ENCODE peak calls at places on chromosomes 3 and 15, in nine cellular contexts. J is lower leg skin, X is mesenchymal stem cell, E is GM12864, R is foreskin fibroblast, T is psoas muscle, A is HAP-1, D is aorta, V is WERI-Rb-1. B is an unnamed sample.

GRCh38 chr3:55629432-55629831 is 142.3 kb upstream of the WNT5A start:
- DNase-seq in X (peak; percentile 32), T (no peak), E (no peak), R (no peak), D (no peak), V (no peak), A (no peak), J (no peak), B (no peak)

GRCh38 chr3:148697311-148698189 is at the start of gene AGTR1:
- DNase-seq in V (peak; percentile 55), A (peak; percentile 38), X (peak; percentile 42), R (peak; percentile 34), E (no peak), J (peak; percentile 96), D (peak; percentile 69), T (peak; percentile 91), B (no peak)

GRCh38 chr15:101306341-101307047 is 11.4 kb upstream of the SNRPA1 start:
- DNase-seq in V (no peak), T (no peak), J (peak; percentile 79), A (no peak), E (no peak), R (no peak), D (no peak), X (no peak), B (no peak)

GRCh38 chr15:57647071-57647790 is 55.5 kb downstream of the MYZAP start:
- DNase-seq in E (no peak), X (no peak), T (no peak), D (no peak), J (no peak), R (no peak), V (no peak), A (no peak), B (no peak)

GRCh38 chr3:4846529-4846928 is 132.7 kb upstream of the BHLHE40 start:
- DNase-seq in D (no peak), X (no peak), R (no peak), V (no peak), E (no peak), T (no peak), J (no peak), A (no peak), B (no peak)

GRCh38 chr3:112813723-112814171 is 32.9 kb downstream of the CD200R1L start:
- DNase-seq in V (no peak), E (peak; percentile 65), X (peak; percentile 85), A (no peak), T (no peak), R (no peak), D (peak; percentile 65), J (no peak), B (no peak)

GRCh38 chr3:60514085-60514649 is 737.1 kb downstream of the FHIT start:
- DNase-seq in A (no peak), E (no peak), T (peak; percentile 48), J (no peak), D (no peak), V (no peak), R (no peak), X (no peak), B (no peak)

GRCh38 chr3:53140575-53141467 is 10.6 kb upstream of the RFT1 start:
- DNase-seq in E (no peak), A (no peak), D (no peak), V (no peak), J (no peak), T (no peak), R (peak; percentile 63), X (peak; percentile 52), B (peak; percentile 47)

GRCh38 chr15:99296386-99296785 is 45.1 kb downstream of the LRRC28 start:
- DNase-seq in E (no peak), V (no peak), X (no peak), T (no peak), R (no peak), D (no peak), J (no peak), A (no peak), B (no peak)

GRCh38 chr3:63955830-63956545 is 43.8 kb upstream of the SCAANT1 start:
- DNase-seq in V (no peak), D (no peak), E (no peak), J (no peak), T (no peak), X (no peak), R (no peak), A (no peak), B (no peak)

GRCh38 chr3:48505146-48505545 is 1.2 kb upstream of the SHISA5 start:
- DNase-seq in J (no peak), D (no peak), E (no peak), X (no peak), R (no peak), V (no peak), A (no peak), T (no peak), B (no peak)

GRCh38 chr15:93232840-93233239 is 143.8 kb upstream of the RGMA start:
- DNase-seq in A (no peak), V (no peak), R (no peak), T (no peak), D (no peak), E (no peak), J (no peak), X (no peak), B (no peak)

GRCh38 chr3:182704926-182705325 is 88.4 kb upstream of the ATP11B start:
- DNase-seq in A (no peak), D (no peak), R (no peak), X (no peak), V (peak; percentile 19), J (no peak), T (no peak), E (no peak), B (no peak)

GRCh38 chr15:67406257-67406861 is 114.6 kb upstream of the C15orf61 start:
- DNase-seq in D (no peak), V (no peak), R (no peak), X (peak; percentile 32), E (no peak), J (no peak), T (no peak), A (no peak), B (no peak)

GRCh38 chr15:67100808-67101581 is 35.6 kb downstream of the SMAD3 start:
- DNase-seq in J (no peak), V (no peak), E (peak; percentile 83), X (no peak), R (no peak), A (no peak), D (no peak), T (no peak), B (no peak)

GRCh38 chr3:24287728-24288450 is 206.8 kb downstream of the THRB start:
- DNase-seq in X (no peak), J (no peak), R (no peak), V (no peak), D (peak; percentile 59), T (peak; percentile 75), A (no peak), E (no peak), B (no peak)

GRCh38 chr3:134430174-134430573 is 55.6 kb downstream of the ANAPC13 start:
- DNase-seq in E (no peak), D (no peak), V (no peak), T (no peak), A (no peak), R (no peak), X (no peak), J (no peak), B (no peak)

GRCh38 chr15:73650387-73651126 is 17.4 kb upstream of the NPTN start:
- DNase-seq in D (no peak), A (no peak), J (no peak), V (no peak), R (peak; percentile 54), E (no peak), T (no peak), X (peak; percentile 82), B (no peak)

GRCh38 chr15:74578496-74578994 is 37.1 kb upstream of the CLK3 start:
- DNase-seq in J (no peak), R (no peak), D (no peak), V (no peak), T (no peak), E (no peak), X (no peak), A (no peak), B (no peak)

GRCh38 chr3:21747376-21747775 is 3.6 kb downstream of the ZNF385D start:
- DNase-seq in J (no peak), V (no peak), T (no peak), X (no peak), E (no peak), A (no peak), R (peak; percentile 26), D (no peak), B (no peak)

GRCh38 chr3:21752749-21753347 is 1.8 kb upstream of the ZNF385D start:
- DNase-seq in D (peak; percentile 29), J (no peak), X (no peak), V (peak; percentile 30), E (no peak), T (no peak), A (peak; percentile 61), R (peak; percentile 74), B (no peak)

GRCh38 chr3:21751891-21752290 is 881 bp upstream of the ZNF385D start:
- DNase-seq in V (no peak), T (no peak), D (no peak), A (no peak), R (peak; percentile 37), J (no peak), X (no peak), E (no peak), B (no peak)

GRCh38 chr3:21750831-21751391 is at the start of gene ZNF385D:
- DNase-seq in R (peak; percentile 79), D (peak; percentile 73), T (peak; percentile 70), V (peak; percentile 67), A (peak; percentile 54), E (no peak), X (peak; percentile 11), J (peak; percentile 91), B (peak; percentile 48)

GRCh38 chr3:21750291-21750690 is 719 bp downstream of the ZNF385D start:
- DNase-seq in X (no peak), V (no peak), R (peak; percentile 45), T (no peak), D (no peak), J (no peak), A (no peak), E (no peak), B (no peak)
- H3K4me3 ChIP-seq in X (peak overlapping the region; percentile 94), V (peak overlapping the region; percentile 45), R (peak overlapping the region; percentile 82), T (peak overlapping the region; percentile 58), D (peak overlapping the region; percentile 100), J (peak overlapping the region; percentile 26), A (peak overlapping the region; percentile 25), E (no peak overlapping the region), B (peak overlapping the region; percentile 56)

GRCh38 chr3:69541059-69541471 is 155.2 kb upstream of the FRMD4B start:
- DNase-seq in T (no peak), A (peak; percentile 50), R (no peak), D (no peak), X (no peak), J (peak; percentile 88), E (no peak), V (no peak), B (no peak)
- H3K4me3 ChIP-seq in T (peak overlapping the region; percentile 61), A (peak overlapping the region; percentile 38), R (no peak overlapping the region), D (no peak overlapping the region), X (no peak overlapping the region), J (no peak overlapping the region), E (no peak overlapping the region), V (no peak overlapping the region), B (no peak overlapping the region)

GRCh38 chr3:194321666-194322640 is 29.2 kb downstream of the CPN2 start:
- DNase-seq in E (no peak), X (no peak), J (no peak), V (no peak), T (no peak), R (no peak), A (no peak), D (no peak), B (no peak)
- H3K4me3 ChIP-seq in E (no peak overlapping the region), X (no peak overlapping the region), J (no peak overlapping the region), V (no peak overlapping the region), T (no peak overlapping the region), R (no peak overlapping the region), A (no peak overlapping the region), D (no peak overlapping the region), B (no peak overlapping the region)

GRCh38 chr15:65957451-65957850 is 88.2 kb downstream of the RAB11A start:
- DNase-seq in J (no peak), X (no peak), R (no peak), A (no peak), D (no peak), E (no peak), T (no peak), V (no peak), B (no peak)
- H3K4me3 ChIP-seq in J (no peak overlapping the region), X (no peak overlapping the region), R (no peak overlapping the region), A (no peak overlapping the region), D (no peak overlapping the region), E (no peak overlapping the region), T (no peak overlapping the region), V (no peak overlapping the region), B (no peak overlapping the region)

B was measured in skeletal muscle cell.